ENCODE peak calls at places on chromosomes 1 and 21, in four cellular contexts. A, J, Q and G are unnamed samples.

GRCh38 chr1:58755468-58755872 is 28.4 kb downstream of the JUN start:
- DNase-seq in A (peak; percentile 33), J (no peak), Q (no peak), G (peak; percentile 90)

GRCh38 chr21:18368193-18368592 is 35.4 kb downstream of the TMPRSS15 start:
- DNase-seq in A (no peak), J (no peak), Q (no peak), G (no peak)

GRCh38 chr1:8061210-8061609 is 35.1 kb upstream of the ERRFI1 start:
- DNase-seq in A (no peak), J (no peak), Q (no peak), G (no peak)

GRCh38 chr1:66840929-66841328 is 39.9 kb upstream of the INSL5 start:
- DNase-seq in A (no peak), J (no peak), Q (no peak), G (no peak)

GRCh38 chr1:220776725-220777326 is 9.9 kb upstream of the MTARC1 start:
- DNase-seq in A (no peak), J (peak; percentile 95), Q (peak; percentile 93), G (peak; percentile 87)

GRCh38 chr1:232196042-232196441 is 433.9 kb downstream of the SIPA1L2 start:
- DNase-seq in A (no peak), J (no peak), Q (no peak), G (no peak)

GRCh38 chr21:36773111-36773510 is 74.2 kb downstream of the SIM2 start:
- DNase-seq in A (no peak), J (no peak), Q (peak; percentile 83), G (peak; percentile 70)

GRCh38 chr1:33188572-33189275 is 6.9 kb upstream of the TRIM62 start:
- DNase-seq in A (no peak), J (peak; percentile 68), Q (no peak), G (no peak)

GRCh38 chr1:47232187-47232874 is at the start of gene TAL1:
- DNase-seq in A (no peak), J (no peak), Q (peak; percentile 86), G (no peak)

GRCh38 chr1:234659538-234659937 is 49.6 kb upstream of the IRF2BP2 start:
- DNase-seq in A (no peak), J (peak; percentile 47), Q (peak; percentile 6), G (no peak)

GRCh38 chr21:46079357-46080170 is 18.3 kb upstream of the COL6A2 start:
- DNase-seq in A (no peak), J (peak; percentile 78), Q (peak; percentile 72), G (peak; percentile 70)

GRCh38 chr1:23215751-23216449 is 1.4 kb downstream of the HTR1D start:
- DNase-seq in A (no peak), J (no peak), Q (no peak), G (no peak)

GRCh38 chr1:223500560-223501425 is 107.6 kb downstream of the CCDC185 start:
- DNase-seq in A (no peak), J (no peak), Q (no peak), G (no peak)

GRCh38 chr1:207495816-207496792 is at the start of gene CR1:
- DNase-seq in A (no peak), J (no peak), Q (peak; percentile 91), G (no peak)

GRCh38 chr1:31627930-31628421 is 10.5 kb downstream of the HCRTR1 start:
- DNase-seq in A (no peak), J (no peak), Q (peak; percentile 58), G (no peak)

GRCh38 chr1:11858613-11858967 is at the start of gene NPPB:
- DNase-seq in A (no peak), J (no peak), Q (no peak), G (no peak)

GRCh38 chr1:11858158-11858557 is 587 bp downstream of the NPPB start:
- DNase-seq in A (no peak), J (no peak), Q (peak; percentile 45), G (no peak)

GRCh38 chr1:11860083-11860482 is 1.3 kb upstream of the NPPB start:
- DNase-seq in A (no peak), J (no peak), Q (no peak), G (no peak)

GRCh38 chr1:11860586-11860985 is 1.8 kb upstream of the NPPB start:
- DNase-seq in A (no peak), J (no peak), Q (no peak), G (no peak)

DNA sequence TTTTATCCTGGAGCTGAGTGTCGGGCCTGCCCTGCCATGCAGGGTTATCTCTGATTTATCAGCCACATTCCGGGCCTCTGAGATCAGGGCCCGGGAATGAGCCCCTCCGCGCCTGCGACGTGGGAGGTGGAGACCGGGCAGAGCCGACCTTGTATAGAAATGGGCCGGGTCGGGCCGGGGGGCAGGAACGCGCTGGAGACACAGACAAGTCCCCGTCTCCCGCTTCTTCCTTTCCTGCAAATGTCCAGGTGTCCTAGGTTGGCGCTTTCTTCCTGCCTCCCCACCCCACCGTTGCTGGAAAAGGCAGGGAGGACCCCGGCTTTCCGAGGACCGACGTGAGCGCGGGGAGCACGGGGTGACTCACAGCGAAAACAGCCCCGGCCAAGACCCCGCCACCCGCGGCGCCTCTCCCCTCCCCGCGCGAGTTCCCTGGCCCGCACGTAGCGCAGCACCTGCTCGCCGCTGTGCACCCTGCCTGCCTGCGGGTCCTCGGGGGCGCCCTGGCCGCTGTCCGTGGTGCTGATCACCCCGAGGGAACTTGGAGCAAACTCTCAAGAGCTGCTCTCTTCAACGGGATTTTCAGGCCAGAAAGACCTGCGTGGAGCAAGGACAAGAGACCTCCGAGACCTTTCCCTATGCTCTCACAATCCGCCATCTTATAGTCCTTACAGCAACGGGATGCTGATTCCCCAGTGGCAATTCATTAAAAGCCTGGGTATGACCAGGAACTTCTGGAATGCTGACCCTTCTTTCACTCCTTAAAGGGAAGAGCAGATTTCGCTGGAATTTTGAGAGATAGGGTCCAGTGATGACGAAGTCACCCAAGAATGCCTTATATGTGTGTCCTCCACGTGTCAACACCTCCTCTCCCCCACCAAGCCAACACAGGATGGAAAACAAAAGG is 475 bp upstream of the NPPB start:
- DNase-seq in A (no peak), J (no peak), Q (peak; percentile 94), G (no peak)
- H3K4me3 ChIP-seq in A (no peak overlapping the region), J (no peak overlapping the region), Q (no peak overlapping the region), G (no peak overlapping the region)

GRCh38 chr1:19036049-19036546 is 79.6 kb upstream of the IFFO2 start:
- DNase-seq in A (no peak), J (no peak), Q (no peak), G (no peak)

GRCh38 chr1:19035356-19036048 is 79.0 kb upstream of the IFFO2 start:
- DNase-seq in A (no peak), J (no peak), Q (no peak), G (no peak)

GRCh38 chr1:19038096-19038495 is 81.6 kb upstream of the IFFO2 start:
- DNase-seq in A (no peak), J (no peak), Q (no peak), G (no peak)

GRCh38 chr1:19037659-19038058 is 81.2 kb upstream of the IFFO2 start:
- DNase-seq in A (no peak), J (no peak), Q (no peak), G (no peak)

GRCh38 chr1:19036701-19037605 is 80.5 kb upstream of the IFFO2 start:
- DNase-seq in A (no peak), J (no peak), Q (no peak), G (no peak)
- TF ChIP-seq EP300 in A (no peak), J (no peak), Q (no peak), G (no peak)

GRCh38 chr1:227062306-227062705 is 122.2 kb downstream of the COQ8A start:
- DNase-seq in A (no peak), J (no peak), Q (no peak), G (no peak)

GRCh38 chr1:227059076-227059475 is 119.0 kb downstream of the COQ8A start:
- DNase-seq in A (no peak), J (no peak), Q (no peak), G (no peak)

GRCh38 chr1:227058321-227058751 is 118.2 kb downstream of the COQ8A start:
- DNase-seq in A (no peak), J (no peak), Q (no peak), G (no peak)
- H3K27ac ChIP-seq in A (no peak overlapping the region), J (no peak overlapping the region), Q (no peak overlapping the region), G (no peak overlapping the region)

DNA sequence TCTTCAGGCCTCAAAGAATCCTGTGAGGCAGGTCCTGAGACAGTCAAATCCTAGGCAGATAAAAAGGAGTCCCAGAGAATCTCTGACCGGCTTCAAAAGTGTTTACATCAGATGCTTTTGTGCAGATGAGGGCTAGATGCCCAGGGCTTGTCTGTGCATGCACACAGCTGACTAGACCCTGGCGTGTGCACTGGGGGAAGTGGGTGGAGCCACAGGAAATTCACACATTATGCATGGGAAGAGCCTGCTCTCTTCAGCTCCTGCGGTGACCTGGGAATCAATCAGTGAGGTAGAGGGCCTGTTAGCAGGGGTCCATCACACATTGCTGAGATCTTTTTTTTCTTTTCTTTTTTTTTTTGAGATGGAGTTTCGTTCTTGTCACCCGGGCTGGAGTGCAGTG is 36.6 kb upstream of the NHLH2 start:
- DNase-seq in A (no peak), J (no peak), Q (no peak), G (no peak)
- H3K4me3 ChIP-seq in A (no peak overlapping the region), J (no peak overlapping the region), Q (no peak overlapping the region), G (no peak overlapping the region)

GRCh38 chr1:13699936-13700520 is at the start of gene PRDM2:
- DNase-seq in A (no peak), J (no peak), Q (peak; percentile 95), G (peak; percentile 68)
- TF ChIP-seq EP300 in A (no peak), J (no peak), Q (no peak), G (no peak)

GRCh38 chr1:10529772-10530171 is 55.0 kb downstream of the PEX14 start:
- DNase-seq in A (no peak), J (no peak), Q (no peak), G (no peak)
- H3K27ac ChIP-seq in A (no peak overlapping the region), J (peak overlapping the region; percentile 72), Q (peak overlapping the region; percentile 62), G (peak overlapping the region; percentile 80)

GRCh38 chr1:147569587-147570241 is 28.4 kb downstream of the BCL9 start:
- DNase-seq in A (no peak), J (no peak), Q (no peak), G (no peak)

GRCh38 chr1:147565189-147565980 is 24.1 kb downstream of the BCL9 start:
- DNase-seq in A (no peak), J (no peak), Q (no peak), G (no peak)

GRCh38 chr1:147570907-147571306 is 29.6 kb downstream of the BCL9 start:
- DNase-seq in A (no peak), J (no peak), Q (no peak), G (no peak)

GRCh38 chr1:147568551-147568950 is 27.2 kb downstream of the BCL9 start:
- DNase-seq in A (no peak), J (no peak), Q (no peak), G (no peak)

GRCh38 chr1:147567594-147568381 is 26.5 kb downstream of the BCL9 start:
- DNase-seq in A (no peak), J (no peak), Q (no peak), G (no peak)
- H3K4me3 ChIP-seq in A (no peak overlapping the region), J (no peak overlapping the region), Q (no peak overlapping the region), G (no peak overlapping the region)

GRCh38 chr1:112956503-112957132 is 622 bp upstream of the SLC16A1 start:
- DNase-seq in A (no peak), J (peak; percentile 92), Q (peak; percentile 86), G (peak; percentile 78)
- TF ChIP-seq EP300 in A (no peak), J (no peak), Q (no peak), G (no peak)